ENCODE peak calls at places on chromosomes 1 and 21, in four cellular contexts. D, B, K and M are unnamed samples.

GRCh38 chr1:100461222-100461621 is 76.7 kb upstream of the GPR88 start:
- DNase-seq in D (no peak), B (no peak), K (no peak), M (no peak)

GRCh38 chr1:14970115-14970798 is 183.3 kb upstream of the TMEM51 start:
- DNase-seq in D (peak), B (peak), K (peak), M (peak)

GRCh38 chr1:74425669-74426068 is 86.7 kb downstream of the LRRC53 start:
- DNase-seq in D (no peak), B (no peak), K (no peak), M (no peak)

GRCh38 chr1:66532798-66533783 is 862 bp upstream of the SGIP1 start:
- DNase-seq in D (no peak), B (peak), K (no peak), M (peak)

GRCh38 chr1:101264699-101265098 is 27.9 kb downstream of the S1PR1 start:
- DNase-seq in D (no peak), B (peak), K (no peak), M (no peak)

GRCh38 chr1:201503397-201504176 is 3.3 kb downstream of the CSRP1 start:
- DNase-seq in D (peak), B (no peak), K (no peak), M (no peak)

GRCh38 chr1:119209943-119210342 is 69.5 kb upstream of the WARS2 start:
- DNase-seq in D (no peak), B (no peak), K (no peak), M (no peak)

GRCh38 chr1:165861911-165862310 is 34.5 kb downstream of the UCK2 start:
- DNase-seq in D (no peak), B (no peak), K (no peak), M (no peak)

GRCh38 chr1:25672763-25673409 is 56.3 kb downstream of the MAN1C1 start:
- DNase-seq in D (no peak), B (no peak), K (no peak), M (no peak)

GRCh38 chr1:47767741-47768100 is 229.5 kb downstream of the TRABD2B start:
- DNase-seq in D (no peak), B (no peak), K (no peak), M (no peak)

GRCh38 chr1:19384113-19384512 is 72.0 kb downstream of the SLC66A1 start:
- DNase-seq in D (no peak), B (peak), K (no peak), M (peak)

DNA sequence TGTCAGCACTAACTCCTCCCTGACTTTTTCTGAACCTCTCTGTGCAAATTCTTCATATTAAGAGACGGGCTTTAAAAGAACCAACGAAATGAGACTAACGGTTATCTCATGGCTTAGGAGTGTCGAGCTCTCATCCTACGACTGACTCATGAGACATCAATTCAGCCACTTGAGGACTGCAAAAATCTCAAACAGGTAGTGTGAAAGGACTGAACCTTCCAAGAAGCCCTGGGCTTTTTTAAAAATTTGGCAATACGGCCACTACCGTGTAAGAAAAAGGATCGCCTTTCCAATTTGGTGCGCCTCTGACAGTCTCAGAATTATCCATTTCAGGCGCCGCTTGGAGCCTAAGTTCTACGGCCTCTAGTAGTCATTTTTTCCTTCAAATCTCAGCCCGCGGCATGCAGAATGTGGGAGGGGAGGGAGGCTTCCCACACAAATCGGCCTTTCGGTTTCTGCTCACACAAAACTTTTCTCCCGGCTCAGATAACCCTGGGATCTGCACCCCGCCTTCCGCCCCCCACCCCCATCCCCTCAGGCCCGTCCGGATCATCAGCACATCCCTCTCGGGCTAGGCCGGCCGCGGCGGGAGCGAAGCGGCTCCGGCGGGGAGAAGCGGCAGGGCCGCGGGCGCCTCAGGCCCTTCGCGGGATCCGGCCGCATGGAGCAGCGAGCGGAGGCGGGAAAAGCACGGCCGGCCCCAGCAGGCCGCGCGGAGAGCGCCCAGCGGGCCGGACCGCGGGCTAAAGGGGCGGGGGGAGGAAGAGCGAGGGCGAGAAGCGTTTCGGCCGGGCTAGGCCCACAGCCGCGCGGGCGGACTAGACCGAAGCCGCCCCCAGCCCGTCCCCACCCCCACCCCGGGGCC is 606 bp downstream of the HNRNPR start:
- DNase-seq in D (peak), B (no peak), K (no peak), M (no peak)
- TF ChIP-seq MAX in D (peak), B (peak), K (no peak), M (peak)

DNA sequence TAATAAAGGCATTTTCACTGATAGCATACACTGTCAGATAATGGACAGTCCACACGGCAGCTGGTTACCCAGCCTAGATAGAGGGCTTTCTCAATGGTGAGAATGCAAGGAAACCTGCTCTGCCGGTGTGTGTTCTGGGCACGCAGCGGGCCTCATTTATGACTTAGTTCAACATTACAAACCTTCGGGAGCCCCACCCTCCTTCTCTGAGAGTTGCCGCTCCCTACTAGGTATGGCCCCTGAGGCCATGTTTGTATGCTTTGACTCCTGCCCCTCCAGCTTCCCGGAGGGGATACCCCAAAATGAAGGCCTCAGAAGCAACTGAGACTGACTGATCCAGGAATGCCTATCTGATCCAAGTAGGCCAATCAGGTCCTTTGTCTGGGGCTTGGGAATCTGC is 17.2 kb upstream of the FABP3 start:
- DNase-seq in D (no peak), B (no peak), K (no peak), M (no peak)
- TF ChIP-seq ELF1 in D (no peak), B (no peak), K (no peak), M (no peak)

GRCh38 chr1:187517508-187517907 is 688.8 kb downstream of the PLA2G4A start:
- DNase-seq in D (no peak), B (no peak), K (no peak), M (no peak)
- TF ChIP-seq MAX in D (no peak), B (no peak), K (no peak), M (no peak)

GRCh38 chr21:35370071-35370470 is 321.0 kb upstream of the RUNX1 start:
- DNase-seq in D (no peak), B (no peak), K (no peak), M (no peak)

GRCh38 chr21:35363458-35363857 is 314.4 kb upstream of the RUNX1 start:
- DNase-seq in D (no peak), B (no peak), K (no peak), M (no peak)

GRCh38 chr21:35367558-35367957 is 318.5 kb upstream of the RUNX1 start:
- DNase-seq in D (no peak), B (no peak), K (no peak), M (no peak)

GRCh38 chr21:35368326-35368725 is 319.2 kb upstream of the RUNX1 start:
- DNase-seq in D (no peak), B (no peak), K (no peak), M (no peak)

DNA sequence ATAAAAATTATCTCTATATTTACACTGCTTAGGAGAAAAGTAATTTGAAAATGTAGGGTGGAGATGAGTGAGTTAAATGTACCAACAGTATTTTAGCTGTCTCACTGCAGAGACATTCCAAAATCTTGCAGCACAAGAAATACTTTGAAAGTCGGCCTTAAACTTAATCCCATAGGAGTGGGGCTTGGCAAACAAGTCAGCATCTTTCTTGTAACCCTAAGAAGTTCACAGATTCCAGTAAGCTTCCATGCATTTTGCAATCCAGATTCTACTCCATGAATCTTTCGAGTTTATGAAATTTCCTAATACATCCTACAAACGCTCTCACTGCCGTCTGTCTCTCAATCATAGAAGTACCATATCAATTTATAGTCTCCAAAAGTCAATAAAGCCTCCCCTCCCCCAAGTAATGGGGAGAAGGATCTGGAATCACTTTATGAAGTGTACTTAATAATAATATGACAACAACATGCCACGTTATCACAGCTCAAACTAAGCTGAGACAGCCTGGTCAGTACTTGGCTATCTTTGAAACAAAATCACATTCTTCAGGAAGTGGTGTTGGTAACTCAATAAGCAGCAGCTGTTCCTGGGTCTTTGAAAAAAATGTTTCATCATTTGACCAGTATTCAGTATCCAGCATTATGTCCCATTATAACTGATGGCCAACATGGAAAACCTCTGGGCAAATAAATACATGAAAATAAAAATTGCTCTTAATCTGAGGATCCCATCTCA is 317.4 kb upstream of the RUNX1 start:
- DNase-seq in D (no peak), B (no peak), K (no peak), M (no peak)
- TF ChIP-seq ELF1 in D (no peak), B (no peak), K (no peak), M (no peak)

GRCh38 chr1:24093762-24094161 is 18.2 kb downstream of the MYOM3 start:
- DNase-seq in D (no peak), B (no peak), K (no peak), M (no peak)
- TF ChIP-seq MAX in D (no peak), B (no peak), K (no peak), M (no peak)